ENCODE peak calls at places on chromosome 4, in six cellular contexts. P, N, A, G, S and R are unnamed samples.

GRCh38 chr4:126779446-126780166 is 853.2 kb upstream of the INTU start:
- DNase-seq in N (no peak), A (no peak), P (no peak), G (no peak), S (no peak), R (no peak)

GRCh38 chr4:124144302-124144701 is 568.2 kb downstream of the ANKRD50 start:
- DNase-seq in G (no peak), A (no peak), S (no peak), P (no peak), N (no peak), R (no peak)

GRCh38 chr4:119130365-119131065 is 5.1 kb upstream of the MYOZ2 start:
- DNase-seq in G (no peak), S (no peak), N (no peak), P (peak; percentile 59), A (peak; percentile 40), R (no peak)

GRCh38 chr4:98682719-98683118 is 24.3 kb upstream of the TSPAN5 start:
- DNase-seq in P (peak; percentile 61), A (peak; percentile 46), N (peak; percentile 80), S (no peak), G (no peak), R (no peak)

GRCh38 chr4:19711871-19712270 is 539.8 kb upstream of the SLIT2 start:
- DNase-seq in G (no peak), A (peak; percentile 82), P (peak; percentile 87), S (no peak), N (peak; percentile 62), R (no peak)

GRCh38 chr4:152572417-152573086 is 36.7 kb upstream of the FBXW7 start:
- DNase-seq in S (no peak), G (no peak), P (peak; percentile 70), A (peak; percentile 88), N (peak; percentile 89), R (no peak)

GRCh38 chr4:186067757-186068385 is 1.1 kb upstream of the TLR3 start:
- DNase-seq in S (peak; percentile 52), G (peak; percentile 45), A (peak; percentile 39), P (peak; percentile 19), N (peak; percentile 77), R (no peak)

GRCh38 chr4:81355136-81355535 is 116.6 kb downstream of the RASGEF1B start:
- DNase-seq in N (no peak), A (no peak), P (no peak), G (no peak), S (no peak), R (no peak)

GRCh38 chr4:151417164-151417571 is 8.2 kb downstream of the FHIP1A start:
- DNase-seq in N (no peak), P (no peak), S (no peak), A (no peak), G (no peak), R (no peak)

GRCh38 chr4:80471701-80472100 is 136.2 kb downstream of the CFAP299 start:
- DNase-seq in A (peak; percentile 15), G (no peak), P (peak; percentile 67), N (no peak), S (peak; percentile 66), R (no peak)

GRCh38 chr4:146742416-146742815 is 103.7 kb downstream of the POU4F2 start:
- DNase-seq in P (no peak), G (no peak), N (no peak), S (no peak), A (no peak), R (no peak)

GRCh38 chr4:47543331-47543730 is 58.3 kb downstream of the ATP10D start:
- DNase-seq in N (no peak), A (no peak), P (peak; percentile 23), G (no peak), S (no peak), R (no peak)

GRCh38 chr4:72567821-72568620 is 1.0 kb downstream of the ADAMTS3 start:
- DNase-seq in A (peak; percentile 86), P (peak; percentile 77), G (peak; percentile 75), S (peak; percentile 94), N (peak; percentile 86), R (peak; percentile 78)

GRCh38 chr4:107718351-107718965 is 1.6 kb downstream of the PAPSS1 start:
- DNase-seq in N (no peak), S (no peak), P (no peak), G (no peak), A (peak; percentile 19), R (no peak)

GRCh38 chr4:56906534-56906933 is 1.2 kb upstream of the REST start:
- DNase-seq in P (no peak), S (no peak), N (no peak), A (peak; percentile 25), G (no peak), R (peak; percentile 9)

GRCh38 chr4:39357002-39357401 is 9.2 kb downstream of the RFC1 start:
- DNase-seq in A (no peak), P (no peak), N (no peak), G (no peak), S (no peak), R (no peak)

GRCh38 chr4:7855731-7856130 is 83.9 kb downstream of the AFAP1 start:
- DNase-seq in G (no peak), S (no peak), N (no peak), A (no peak), P (no peak), R (no peak)
- H3K14ac ChIP-seq in G (no peak overlapping the region), S (peak overlapping the region; percentile 49), N (no peak overlapping the region), A (no peak overlapping the region), P (peak overlapping the region; percentile 92), R (peak overlapping the region; percentile 59)

DNA sequence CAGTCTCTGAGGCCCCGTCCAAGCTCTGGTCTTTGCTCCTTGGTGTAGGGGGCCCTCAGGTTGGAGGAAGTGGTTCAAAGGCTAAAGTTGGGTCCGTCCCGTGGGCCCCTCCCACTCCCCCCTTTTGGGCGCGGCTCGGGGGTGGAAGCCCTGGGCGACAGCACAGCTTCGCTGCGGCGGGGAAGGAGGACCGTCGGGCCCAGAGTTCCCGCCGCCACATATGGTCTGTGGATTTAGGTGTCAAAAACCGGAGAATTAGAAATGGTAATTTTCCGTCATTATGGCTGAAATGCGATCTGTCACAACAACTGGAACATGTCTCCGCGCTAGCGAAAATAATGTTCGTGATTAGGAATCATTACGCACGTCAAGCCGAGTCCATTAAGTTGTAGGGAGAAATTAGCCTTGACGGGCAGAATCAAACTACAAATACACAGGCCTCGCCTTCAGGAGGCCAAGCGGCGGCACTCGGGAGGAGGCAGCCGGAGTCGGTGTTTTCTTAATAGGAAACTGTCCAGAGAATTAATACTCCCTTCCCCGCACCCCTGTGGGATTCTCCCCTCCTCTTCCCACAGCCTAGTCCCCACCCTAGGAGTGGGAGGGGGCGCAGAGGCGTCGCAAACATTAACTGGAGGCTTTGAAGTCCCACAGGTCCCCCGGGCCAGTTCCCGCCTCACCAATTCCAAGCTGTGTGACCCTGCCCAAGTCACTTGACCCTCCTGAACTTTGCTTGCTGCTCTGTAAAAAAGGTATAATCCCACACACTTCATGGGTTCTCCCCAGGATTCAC is 15.0 kb downstream of the NKX3-2 start:
- DNase-seq in S (no peak), A (no peak), N (no peak), G (peak; percentile 53), P (no peak), R (no peak)
- H3K4me1 ChIP-seq in S (peaks cover 4% of the 10 kb centered on the region), A (peaks cover 19% of the 10 kb centered on the region), N (no peaks in the 10 kb centered on the region), G (peaks cover 22% of the 10 kb centered on the region), P (no peaks in the 10 kb centered on the region), R (peaks cover 11% of the 10 kb centered on the region)

GRCh38 chr4:74085669-74086068 is 13.3 kb downstream of the CXCL2 start:
- DNase-seq in S (no peak), P (no peak), G (no peak), N (no peak), A (no peak), R (no peak)

GRCh38 chr4:74087481-74087880 is 11.5 kb downstream of the CXCL2 start:
- DNase-seq in N (no peak), A (no peak), S (no peak), P (no peak), G (no peak), R (no peak)

GRCh38 chr4:74088396-74088795 is 10.6 kb downstream of the CXCL2 start:
- DNase-seq in G (no peak), S (no peak), P (no peak), A (no peak), N (no peak), R (no peak)

GRCh38 chr4:74084984-74085383 is 14.0 kb downstream of the CXCL2 start:
- DNase-seq in G (no peak), P (no peak), N (no peak), S (no peak), A (no peak), R (no peak)
- H3K14ac ChIP-seq in G (no peak overlapping the region), P (no peak overlapping the region), N (no peak overlapping the region), S (no peak overlapping the region), A (no peak overlapping the region), R (no peak overlapping the region)

DNA sequence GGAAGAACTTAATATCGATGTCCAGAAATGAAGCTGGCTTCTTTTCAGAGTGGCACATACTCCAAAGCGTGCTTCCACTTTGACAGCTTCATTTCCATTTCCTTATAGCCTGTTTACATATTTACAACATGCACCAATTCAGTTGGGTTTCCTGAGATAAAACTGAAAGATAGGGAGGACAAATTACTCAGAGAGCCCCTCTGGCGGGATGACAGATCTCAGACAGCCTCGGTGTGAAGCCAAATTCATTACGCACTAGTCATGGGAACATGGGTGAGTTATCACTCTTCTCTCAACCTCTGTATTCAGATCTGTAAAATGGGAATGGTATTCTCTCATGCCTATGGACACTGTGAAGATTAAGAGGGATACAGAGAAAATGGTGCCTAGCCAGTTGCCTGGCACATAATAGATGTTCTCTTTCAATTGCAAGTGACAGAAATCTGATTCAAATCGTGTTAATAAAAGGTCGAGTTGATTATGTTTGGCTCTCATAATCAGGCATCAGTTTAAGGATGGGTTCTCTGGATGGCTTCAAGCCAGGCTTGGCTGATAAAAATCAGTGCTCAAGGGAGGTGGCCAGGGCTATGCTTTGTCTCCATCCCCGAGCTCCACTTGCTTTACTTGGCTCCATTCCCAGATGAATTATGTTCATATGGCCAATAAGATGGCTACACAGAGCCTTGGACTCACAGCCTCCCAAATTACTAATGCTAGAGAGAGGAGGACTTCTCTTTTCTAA is 132.2 kb upstream of the C1QTNF7 start:
- DNase-seq in A (no peak), N (peak; percentile 64), G (no peak), P (no peak), S (no peak), R (no peak)
- H3K4me1 ChIP-seq in A (no peaks in the 10 kb centered on the region), N (no peaks in the 10 kb centered on the region), G (no peaks in the 10 kb centered on the region), P (no peaks in the 10 kb centered on the region), S (peaks cover 2% of the 10 kb centered on the region), R (no peaks in the 10 kb centered on the region)

DNA sequence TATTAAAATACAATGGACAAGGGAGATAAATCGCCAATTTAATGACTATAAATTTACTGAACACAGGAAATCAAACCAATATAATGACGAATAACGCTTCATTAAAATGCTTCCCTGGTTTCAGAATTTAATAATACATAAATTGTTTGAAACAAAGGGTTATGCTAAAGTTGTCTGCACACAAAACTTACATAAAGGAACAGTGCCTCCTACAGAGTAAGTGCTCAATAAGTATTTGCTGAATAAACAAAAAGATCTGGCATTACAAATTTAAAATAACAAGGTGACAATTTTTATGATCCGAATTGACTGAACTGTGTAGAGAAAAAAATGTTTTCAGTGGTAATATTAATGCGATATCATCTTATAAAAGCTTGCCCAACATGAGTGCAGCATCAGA is 69.6 kb downstream of the NOCT start:
- DNase-seq in N (peak; percentile 32), G (no peak), P (peak; percentile 36), S (no peak), A (peak; percentile 37), R (no peak)
- H3K14ac ChIP-seq in N (no peak overlapping the region), G (no peak overlapping the region), P (no peak overlapping the region), S (no peak overlapping the region), A (no peak overlapping the region), R (no peak overlapping the region)

GRCh38 chr4:158161561-158162354 is 11.1 kb downstream of the GASK1B start:
- DNase-seq in P (peak; percentile 79), G (no peak), S (no peak), A (peak; percentile 93), N (peak; percentile 80), R (no peak)
- H3K4me1 ChIP-seq in P (peaks cover 5% of the 10 kb centered on the region), G (no peaks in the 10 kb centered on the region), S (no peaks in the 10 kb centered on the region), A (peaks cover 2% of the 10 kb centered on the region), N (peaks cover 5% of the 10 kb centered on the region), R (no peaks in the 10 kb centered on the region)